ENCODE peak calls at places on chromosomes 7 and 10, in five cellular contexts. O is posterior vena cava, D is T1000, B is skeletal muscle cell, T is Peyer's patch. X is an unnamed sample.

GRCh38 chr10:24206926-24207701 is 1.8 kb upstream of the KIAA1217 start:
- DNase-seq in O (no peak), B (no peak), D (no peak), T (no peak), X (no peak)

GRCh38 chr10:12638103-12638502 is 288.8 kb downstream of the CAMK1D start:
- DNase-seq in O (no peak), D (no peak), T (no peak), B (peak), X (peak)

GRCh38 chr7:116512524-116513188 is 12.2 kb upstream of the CAV1 start:
- DNase-seq in D (no peak), B (no peak), O (no peak), T (no peak), X (no peak)

GRCh38 chr10:132354356-132355094 is 22.5 kb downstream of the LRRC27 start:
- DNase-seq in D (no peak), B (no peak), T (no peak), O (peak), X (no peak)

GRCh38 chr10:79488303-79488702 is 24.0 kb upstream of the EIF5AL1 start:
- DNase-seq in T (peak), B (peak), D (peak), O (peak), X (peak)

GRCh38 chr7:154960063-154960790 is 42.7 kb downstream of the PAXIP1 start:
- DNase-seq in B (no peak), D (no peak), T (no peak), O (no peak), X (no peak)

GRCh38 chr10:124657806-124658205 is 86.4 kb downstream of the FAM53B start:
- DNase-seq in B (no peak), T (peak), D (no peak), O (no peak), X (peak)

GRCh38 chr7:38731195-38731594 is 100.0 kb upstream of the AMPH start:
- DNase-seq in B (no peak), O (no peak), D (no peak), T (no peak), X (no peak)

GRCh38 chr10:79229081-79229541 is 118.2 kb upstream of the PPIF start:
- DNase-seq in D (no peak), B (no peak), T (no peak), O (no peak), X (no peak)

GRCh38 chr10:13188593-13188992 is 27.2 kb downstream of the MCM10 start:
- DNase-seq in T (no peak), D (no peak), O (no peak), B (no peak), X (no peak)

GRCh38 chr10:58691528-58691927 is 178.9 kb downstream of the BICC1 start:
- DNase-seq in B (no peak), D (no peak), O (peak), T (no peak), X (no peak)

GRCh38 chr7:63092951-63093350 is 905.7 kb upstream of the ZNF722 start:
- DNase-seq in O (no peak), B (no peak), T (no peak), D (no peak), X (no peak)

GRCh38 chr10:52187521-52188258 is 126.4 kb upstream of the DKK1 start:
- DNase-seq in O (no peak), B (peak), D (no peak), T (no peak), X (peak)

GRCh38 chr7:46744957-46745699 is 824.1 kb upstream of the IGFBP3 start:
- DNase-seq in D (no peak), T (no peak), B (no peak), O (no peak), X (no peak)

GRCh38 chr7:691361-692045 is 35.0 kb upstream of the DNAAF5 start:
- DNase-seq in B (no peak), O (peak), T (no peak), D (no peak), X (no peak)

GRCh38 chr7:92716825-92717580 is 119.4 kb downstream of the CDK6 start:
- DNase-seq in D (no peak), O (no peak), B (no peak), T (no peak), X (no peak)

GRCh38 chr7:148883233-148884048 is 650 bp downstream of the EZH2 start:
- DNase-seq in O (peak), D (no peak), T (peak), B (no peak), X (no peak)

GRCh38 chr10:87873656-87874055 is 10.2 kb downstream of the PTEN start:
- DNase-seq in D (no peak), T (no peak), O (no peak), B (no peak), X (no peak)

GRCh38 chr10:33038672-33039071 is 80.6 kb upstream of the ITGB1 start:
- DNase-seq in B (no peak), D (no peak), O (no peak), T (no peak), X (no peak)

GRCh38 chr10:23199768-23200511 is 7.8 kb downstream of the PTF1A start:
- DNase-seq in B (no peak), O (no peak), T (no peak), D (no peak), X (no peak)

GRCh38 chr7:24756989-24757798 is at the start of gene GSDME:
- DNase-seq in B (no peak), O (peak), T (no peak), D (peak), X (peak)

GRCh38 chr7:44094796-44095592 is 9.2 kb upstream of the AEBP1 start:
- DNase-seq in O (no peak), T (no peak), D (no peak), B (no peak), X (no peak)

GRCh38 chr10:12394236-12395033 is 45.1 kb downstream of the CAMK1D start:
- DNase-seq in D (peak), B (no peak), O (no peak), T (no peak), X (no peak)

GRCh38 chr10:125103466-125104377 is 56.6 kb downstream of the CTBP2 start:
- DNase-seq in T (no peak), O (peak), D (no peak), B (no peak), X (no peak)

GRCh38 chr10:48880016-48880705 is 59.5 kb downstream of the LRRC18 start:
- DNase-seq in D (no peak), O (no peak), B (no peak), T (no peak), X (no peak)

GRCh38 chr10:122618461-122619165 is 58.1 kb downstream of the DMBT1 start:
- DNase-seq in B (no peak), O (peak), T (no peak), D (no peak), X (no peak)

GRCh38 chr7:4633012-4633411 is 49.1 kb upstream of the FOXK1 start:
- DNase-seq in O (no peak), T (no peak), B (no peak), D (no peak), X (no peak)